ENCODE peak calls at places on chromosomes 13 and 19, in eight cellular contexts. F, T, P, V, U, H, O and X are unnamed samples.

GRCh38 chr13:39655569-39656324 is at the start of gene COG6:
- DNase-seq in F (peak), T (peak), P (peak), V (peak), U (peak), H (peak), O (peak), X (peak)

GRCh38 chr19:56839665-56840451 is 668 bp downstream of the PEG3 start:
- DNase-seq in F (peak), T (peak), P (no peak), V (peak), U (peak), H (peak), O (peak), X (peak)

GRCh38 chr19:4369888-4370260 is 26.5 kb downstream of the MPND start:
- DNase-seq in F (no peak), T (peak), P (no peak), V (peak), U (no peak), H (no peak), O (no peak), X (peak)

GRCh38 chr19:40210919-40211318 is 7.3 kb downstream of the TTC9B start:
- DNase-seq in F (no peak), T (no peak), P (no peak), V (no peak), U (no peak), H (no peak), O (no peak), X (no peak)

GRCh38 chr13:66926200-66926850 is 303.8 kb downstream of the PCDH9 start:
- DNase-seq in F (no peak), T (no peak), P (no peak), V (no peak), U (no peak), H (no peak), O (no peak), X (no peak)

GRCh38 chr19:3114018-3114726 is 20.0 kb downstream of the GNA11 start:
- DNase-seq in F (no peak), T (no peak), P (no peak), V (no peak), U (no peak), H (no peak), O (no peak), X (no peak)

GRCh38 chr19:32675720-32676185 is at the start of gene RGS9BP:
- DNase-seq in F (peak), T (peak), P (peak), V (peak), U (peak), H (peak), O (peak), X (peak)

GRCh38 chr19:36489920-36490415 is 607 bp upstream of the ZNF566 start:
- DNase-seq in F (peak), T (no peak), P (peak), V (peak), U (peak), H (peak), O (no peak), X (no peak)

GRCh38 chr19:57171551-57172081 is 4.3 kb upstream of the DUXA start:
- DNase-seq in F (peak), T (peak), P (peak), V (no peak), U (peak), H (peak), O (peak), X (no peak)

GRCh38 chr13:109271991-109272454 is 514.4 kb downstream of the IRS2 start:
- DNase-seq in F (no peak), T (no peak), P (no peak), V (no peak), U (no peak), H (no peak), O (no peak), X (no peak)

GRCh38 chr13:98606296-98606695 is 29.4 kb upstream of the STK24 start:
- DNase-seq in F (no peak), T (no peak), P (no peak), V (no peak), U (no peak), H (no peak), O (no peak), X (no peak)

GRCh38 chr19:47511681-47512080 is 3.2 kb downstream of the NAPA start:
- DNase-seq in F (peak), T (peak), P (no peak), V (no peak), U (no peak), H (no peak), O (no peak), X (no peak)

DNA sequence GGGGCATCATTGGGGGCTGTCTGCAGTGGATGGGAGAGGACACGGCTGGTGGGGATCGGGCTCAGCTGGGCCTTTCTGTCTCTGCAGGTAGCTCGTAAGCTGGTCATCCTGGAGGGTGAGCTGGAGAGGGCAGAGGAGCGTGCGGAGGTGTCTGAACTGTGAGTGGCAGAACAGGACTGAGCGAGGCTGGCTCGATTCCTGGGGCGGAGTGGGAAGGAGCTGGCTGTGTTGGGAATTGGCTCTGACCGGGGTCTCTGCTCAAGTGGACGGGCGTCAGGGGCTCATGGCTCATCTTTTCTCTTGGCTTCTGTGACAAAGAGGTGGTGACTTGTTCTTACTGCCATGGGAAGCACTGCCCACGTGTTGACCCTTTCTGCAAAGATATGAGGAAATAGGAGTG is 11.6 kb downstream of the TPM4 start:
- DNase-seq in F (no peak), T (no peak), P (no peak), V (no peak), U (no peak), H (no peak), O (no peak), X (no peak)
- TF ChIP-seq POLR2A in F (no peak), T (no peak), P (no peak), V (no peak), U (no peak), H (no peak), O (no peak), X (no peak)

DNA sequence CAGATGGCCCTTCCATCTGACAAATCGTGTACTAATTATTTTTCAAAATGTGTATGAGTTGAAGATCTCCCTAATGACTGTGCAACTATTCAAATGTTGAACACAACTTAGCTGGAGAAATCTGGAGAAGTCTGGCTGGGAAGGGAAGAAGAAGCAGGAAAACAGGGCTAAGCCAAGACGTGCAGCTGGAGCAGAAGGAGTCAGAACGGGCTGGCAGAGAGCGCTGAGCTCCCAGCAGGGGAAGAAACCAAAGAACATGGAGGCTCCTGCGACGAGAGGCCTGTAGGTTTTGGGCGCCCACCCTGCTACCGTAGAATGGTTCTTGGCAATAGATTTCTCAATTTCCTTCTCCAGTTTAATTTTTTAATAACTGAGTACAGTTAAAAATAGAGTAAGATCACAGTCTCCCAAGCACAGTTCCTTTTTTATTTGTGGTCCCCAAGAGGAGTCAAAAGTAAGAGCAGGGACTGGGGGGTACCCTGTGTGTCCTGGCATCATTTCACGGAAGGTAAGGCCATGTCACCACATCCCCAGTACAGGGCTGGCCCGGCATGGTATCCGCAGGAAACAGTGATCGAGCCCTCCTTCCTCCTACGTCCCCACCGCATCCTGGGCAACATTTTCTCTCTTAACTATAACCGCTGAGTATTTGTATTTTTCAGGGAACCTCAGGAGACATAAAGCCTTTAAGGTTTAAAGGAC is 13.4 kb upstream of the LATS2 start:
- DNase-seq in F (no peak), T (peak), P (no peak), V (peak), U (peak), H (no peak), O (no peak), X (no peak)
- H3K4me3 ChIP-seq in F (peak), T (peak), P (no peak), V (peak), U (peak), H (no peak), O (no peak), X (peak)

DNA sequence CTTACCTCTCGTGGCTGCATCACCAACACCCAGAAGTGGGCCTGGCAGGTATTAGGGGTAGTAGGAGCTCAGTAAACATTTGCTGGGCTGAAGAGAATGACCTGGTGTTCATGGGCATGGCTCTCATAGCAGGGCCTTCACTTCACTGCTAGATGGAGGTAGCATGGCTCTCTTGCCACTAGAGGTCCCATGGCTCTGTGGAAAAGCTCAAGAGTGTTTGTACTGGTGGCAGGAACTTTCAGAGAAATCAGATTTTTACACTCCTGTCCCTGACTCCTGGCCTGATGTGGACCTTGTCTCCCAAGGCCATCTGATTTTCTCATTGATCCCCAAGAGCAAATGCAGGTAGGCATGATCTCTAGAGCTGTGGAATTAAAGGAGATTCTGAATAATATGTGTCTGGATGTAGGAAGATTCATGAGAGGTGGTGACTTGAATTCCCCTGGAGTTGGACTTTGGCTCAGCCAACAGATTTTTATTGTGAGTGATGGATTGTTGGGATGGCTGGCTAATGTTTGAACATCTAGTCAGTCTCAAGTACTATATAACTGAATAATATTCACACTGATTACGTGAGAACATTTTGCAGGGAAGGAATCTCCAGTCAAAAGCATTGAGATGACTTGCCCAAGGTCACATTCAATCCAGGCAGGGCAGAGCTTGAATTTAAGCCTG is 5.8 kb downstream of the ZNF574 start:
- DNase-seq in F (no peak), T (no peak), P (peak), V (no peak), U (no peak), H (no peak), O (no peak), X (no peak)
- TF ChIP-seq POLR2A in F (no peak), T (no peak), P (no peak), V (no peak), U (no peak), H (no peak), O (no peak), X (no peak)

GRCh38 chr19:10227215-10227971 is 3.7 kb downstream of the S1PR2 start:
- DNase-seq in F (peak), T (peak), P (no peak), V (no peak), U (peak), H (no peak), O (peak), X (no peak)

GRCh38 chr19:10224337-10224736 is 6.8 kb downstream of the S1PR2 start:
- DNase-seq in F (no peak), T (peak), P (no peak), V (no peak), U (no peak), H (no peak), O (no peak), X (no peak)

GRCh38 chr19:10226021-10226375 is 5.1 kb downstream of the S1PR2 start:
- DNase-seq in F (no peak), T (peak), P (no peak), V (no peak), U (no peak), H (no peak), O (no peak), X (no peak)

GRCh38 chr19:10228393-10228792 is 2.7 kb downstream of the S1PR2 start:
- DNase-seq in F (no peak), T (no peak), P (no peak), V (no peak), U (no peak), H (no peak), O (no peak), X (no peak)

DNA sequence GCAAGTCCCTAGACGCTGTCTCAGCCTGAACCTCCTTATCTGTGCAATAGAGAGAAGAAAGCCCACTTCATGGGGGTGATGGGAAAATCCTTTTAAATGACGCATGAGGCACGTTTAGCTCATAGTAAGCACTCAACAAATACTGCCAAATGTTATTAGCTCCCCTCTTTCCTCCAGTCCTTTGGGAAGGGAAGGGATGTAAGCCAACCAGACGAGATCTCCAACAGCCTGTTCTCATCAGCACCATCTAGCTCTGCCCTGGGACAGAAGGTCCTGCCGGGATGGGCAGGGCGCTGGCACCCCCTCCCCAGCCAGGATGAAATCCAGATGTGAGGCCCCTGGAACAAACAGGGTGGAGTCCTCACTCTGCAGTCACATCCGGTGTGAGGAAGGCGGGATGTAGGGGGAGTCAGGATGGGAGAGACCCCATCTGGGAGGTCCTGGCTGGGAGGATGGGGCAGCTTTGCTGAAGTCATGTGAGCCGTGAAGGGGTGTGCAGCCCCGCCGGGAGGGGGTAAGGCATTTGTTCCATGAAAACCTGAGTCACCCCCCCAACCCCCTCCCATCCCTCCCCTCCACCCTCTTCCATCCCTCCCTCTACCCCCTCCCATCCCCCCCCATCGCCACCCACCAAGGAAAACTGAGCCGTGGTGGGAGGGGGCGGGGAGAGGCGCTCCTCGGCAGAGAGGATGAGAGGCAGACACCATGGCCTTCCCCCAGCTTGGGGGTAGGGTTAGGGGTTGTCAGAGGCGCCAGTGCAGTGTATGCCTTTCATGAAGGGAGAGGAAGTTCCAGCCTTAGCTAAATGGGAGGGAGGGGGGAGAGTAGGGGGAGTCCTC is 4.5 kb downstream of the S1PR2 start:
- DNase-seq in F (peak), T (peak), P (no peak), V (peak), U (peak), H (no peak), O (peak), X (no peak)
- H3K4me3 ChIP-seq in F (peak), T (peak), P (no peak), V (no peak), U (peak), H (no peak), O (no peak), X (no peak)

GRCh38 chr13:114314074-114314912 is at the start of gene CHAMP1:
- DNase-seq in F (peak), T (peak), P (peak), V (peak), U (peak), H (peak), O (peak), X (peak)
- TF ChIP-seq POLR2A in F (peak), T (peak), P (peak), V (peak), U (peak), H (peak), O (peak), X (peak)

GRCh38 chr19:7787141-7787540 is 24.1 kb downstream of the CLEC4M start:
- DNase-seq in F (no peak), T (no peak), P (no peak), V (no peak), U (no peak), H (no peak), O (peak), X (no peak)
- H3K4me3 ChIP-seq in F (no peak), T (no peak), P (no peak), V (no peak), U (peak), H (no peak), O (no peak), X (no peak)